ENCODE peak calls at places on chromosomes 13 and 19, in seven cellular contexts. J is neuronal stem cell, M is H1, F is mesendoderm, E is H9, W is IMR-90, S is trophoblast cell. R is an unnamed sample.

GRCh38 chr13:40692946-40693345 is 26.5 kb upstream of the FOXO1 start:
- DNase-seq in J (no peak), M (no peak), F (no peak), E (no peak), W (no peak), S (peak), R (no peak)

GRCh38 chr13:30450066-30450465 is 15.7 kb downstream of the HMGB1 start:
- DNase-seq in J (no peak), M (no peak), F (no peak), E (no peak), W (no peak), S (peak), R (no peak)

GRCh38 chr19:18663940-18664530 is 19.4 kb upstream of the CRTC1 start:
- DNase-seq in J (no peak), M (no peak), F (no peak), E (no peak), W (no peak), S (no peak), R (no peak)

GRCh38 chr13:24338721-24339120 is 29.3 kb downstream of the C1QTNF9 start:
- DNase-seq in J (no peak), M (no peak), F (no peak), E (no peak), W (no peak), S (no peak), R (no peak)

GRCh38 chr19:53365899-53366493 is 491 bp downstream of the ZNF525 start:
- DNase-seq in J (no peak), M (no peak), F (no peak), E (no peak), W (no peak), S (peak), R (no peak)

GRCh38 chr19:58406818-58407657 is 1.4 kb upstream of the ZNF584 start:
- DNase-seq in J (no peak), M (no peak), F (peak), E (peak), W (no peak), S (peak), R (peak)

GRCh38 chr19:51026554-51026831 is at the start of gene KLK11:
- DNase-seq in J (no peak), M (no peak), F (no peak), E (no peak), W (no peak), S (no peak), R (no peak)

GRCh38 chr13:21076265-21076653 is 14.9 kb upstream of the LATS2 start:
- DNase-seq in J (no peak), M (no peak), F (peak), E (peak), W (no peak), S (no peak), R (no peak)

GRCh38 chr19:54436031-54436523 is 12.9 kb upstream of the LENG8 start:
- DNase-seq in J (no peak), M (no peak), F (no peak), E (peak), W (no peak), S (no peak), R (no peak)

GRCh38 chr13:68719815-68720214 is 1387.8 kb upstream of the ATXN8OS start:
- DNase-seq in J (no peak), M (no peak), F (no peak), E (no peak), W (no peak), S (no peak), R (no peak)
- H4K8ac ChIP-seq in J (no peak), M (no peak), F (no peak), E (no peak), W (no peak), S (no peak), R (no peak)

GRCh38 chr13:51780099-51780498 is 23.9 kb downstream of the DHRS12 start:
- DNase-seq in J (no peak), M (no peak), F (no peak), E (no peak), W (no peak), S (no peak), R (no peak)

GRCh38 chr13:51784097-51784496 is 19.9 kb downstream of the DHRS12 start:
- DNase-seq in J (no peak), M (no peak), F (no peak), E (no peak), W (no peak), S (no peak), R (no peak)

GRCh38 chr13:51783432-51784094 is 20.4 kb downstream of the DHRS12 start:
- DNase-seq in J (no peak), M (no peak), F (no peak), E (no peak), W (no peak), S (no peak), R (no peak)

GRCh38 chr13:51781246-51782022 is 22.5 kb downstream of the DHRS12 start:
- DNase-seq in J (no peak), M (no peak), F (peak), E (peak), W (peak), S (peak), R (peak)

DNA sequence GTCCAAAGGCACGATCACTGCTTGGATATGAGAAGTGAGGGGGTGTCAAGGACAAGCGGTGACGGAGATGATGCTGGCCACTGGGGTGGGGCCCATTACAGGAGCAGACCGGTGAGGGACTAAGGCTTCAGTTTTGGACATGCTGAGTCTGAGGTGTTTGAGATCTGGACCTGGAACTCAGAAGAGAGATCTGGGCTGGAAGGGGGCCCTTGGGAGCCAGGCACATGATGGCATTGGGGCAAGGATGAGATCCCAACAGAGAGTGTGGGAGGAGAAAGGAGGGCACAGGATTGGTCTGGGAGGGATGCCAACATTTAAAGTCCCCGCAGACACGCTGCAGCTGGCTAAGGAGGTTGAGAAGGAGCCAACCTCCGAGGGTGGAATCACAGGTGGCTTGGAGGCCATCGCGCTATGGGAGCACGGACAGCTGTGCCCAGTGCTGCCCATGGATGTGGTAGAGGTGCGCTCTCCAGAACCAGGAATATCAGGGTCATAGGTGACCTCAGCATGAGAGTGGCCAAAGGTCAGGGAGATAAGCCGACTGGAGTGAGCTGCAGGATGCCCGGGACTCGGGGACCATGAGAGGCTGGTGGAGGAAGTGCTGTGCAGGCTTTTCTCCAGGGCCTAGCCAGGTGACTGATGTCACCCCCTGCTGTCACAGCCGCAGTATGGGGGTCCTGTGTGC is 21.8 kb downstream of the DHRS12 start:
- DNase-seq in J (no peak), M (no peak), F (no peak), E (no peak), W (no peak), S (no peak), R (no peak)
- H4K8ac ChIP-seq in J (no peak), M (peak), F (no peak), E (no peak), W (no peak), S (no peak), R (no peak)

DNA sequence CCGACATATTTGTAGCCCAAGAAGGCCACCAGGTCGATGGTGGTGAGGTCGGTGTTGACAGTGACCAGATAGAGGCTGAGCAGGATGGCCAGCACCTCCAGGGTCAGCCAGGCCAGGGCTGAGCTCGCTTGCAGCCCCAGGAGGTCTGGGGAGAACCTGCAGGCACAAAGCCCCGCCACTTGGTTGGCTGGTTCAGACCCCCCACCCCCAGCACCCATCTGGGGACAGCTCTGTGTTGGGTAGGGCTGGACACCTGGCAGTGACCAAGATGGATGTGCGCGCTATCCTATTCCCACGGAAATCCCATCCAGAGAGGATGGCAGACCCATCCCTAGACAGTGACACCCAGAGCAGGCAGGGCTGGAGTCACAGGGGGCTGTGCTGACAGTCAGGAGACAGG is 3.5 kb downstream of the C19orf33 start:
- DNase-seq in J (no peak), M (no peak), F (no peak), E (no peak), W (no peak), S (no peak), R (no peak)
- H4K8ac ChIP-seq in J (no peak), M (no peak), F (no peak), E (no peak), W (no peak), S (no peak), R (no peak)

DNA sequence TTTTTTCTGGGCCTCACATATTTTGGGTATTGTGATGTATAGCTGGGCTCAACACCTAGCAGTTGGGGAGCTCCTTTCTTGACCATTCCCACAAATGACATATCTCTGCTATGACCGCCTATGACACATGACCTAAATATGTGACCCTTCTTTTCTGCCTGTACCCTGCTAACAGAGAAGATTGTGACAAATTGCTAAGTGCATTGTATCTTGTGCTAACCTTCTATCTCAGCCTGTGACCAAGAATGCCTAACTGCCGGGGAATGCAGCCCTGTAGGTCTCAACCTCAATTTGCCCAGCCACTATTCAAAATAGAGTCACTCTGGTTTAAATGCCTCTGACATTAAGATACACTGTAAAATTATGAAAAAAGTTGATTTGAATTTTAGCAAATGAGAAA is 6.8 kb upstream of the ZNF429 start:
- DNase-seq in J (no peak), M (no peak), F (peak), E (no peak), W (no peak), S (peak), R (no peak)
- H4K8ac ChIP-seq in J (no peak), M (no peak), F (no peak), E (no peak), W (no peak), S (no peak), R (no peak)

GRCh38 chr19:38377052-38377451 is 2.7 kb downstream of the PSMD8 start:
- DNase-seq in J (no peak), M (no peak), F (no peak), E (no peak), W (no peak), S (no peak), R (no peak)
- H4K8ac ChIP-seq in J (no peak), M (no peak), F (no peak), E (no peak), W (no peak), S (no peak), R (no peak)

GRCh38 chr13:79398915-79399314 is 7.1 kb downstream of the RBM26 start:
- DNase-seq in J (no peak), M (no peak), F (no peak), E (no peak), W (peak), S (no peak), R (no peak)
- H4K8ac ChIP-seq in J (no peak), M (no peak), F (no peak), E (no peak), W (no peak), S (no peak), R (no peak)

DNA sequence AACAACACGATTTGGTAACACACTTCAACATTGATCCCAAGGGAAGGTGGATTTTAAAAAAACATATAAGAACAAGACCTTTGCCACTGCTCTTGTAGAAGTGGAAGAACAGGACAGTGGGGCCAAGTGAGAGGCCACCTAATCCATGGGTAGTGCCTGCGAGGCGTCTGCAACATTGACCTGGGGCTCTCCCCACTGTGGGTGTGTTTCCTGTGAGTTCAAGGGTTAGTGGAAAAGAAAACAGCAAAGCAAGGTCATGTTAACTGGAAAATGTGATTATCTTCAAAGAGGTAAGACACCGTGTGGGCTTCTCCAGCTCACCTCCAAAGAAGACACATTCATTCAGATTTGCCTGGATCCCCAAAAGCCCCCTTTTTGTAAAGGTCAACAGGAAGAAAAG is 327.0 kb downstream of the UQCRFS1 start:
- DNase-seq in J (no peak), M (no peak), F (no peak), E (no peak), W (no peak), S (no peak), R (no peak)
- H4K8ac ChIP-seq in J (no peak), M (no peak), F (no peak), E (no peak), W (no peak), S (no peak), R (no peak)